ENCODE peak calls at places on chromosomes 2 and 18, in four cellular contexts. L is HCT116, J is DMS153, E is endothelial cell. A is an unnamed sample.

GRCh38 chr18:74654637-74655036 is 57.0 kb downstream of the ZNF407 start:
- DNase-seq in L (no peak), E (no peak), J (peak), A (peak)

GRCh38 chr18:30457156-30457555 is 585.4 kb downstream of the DSC3 start:
- DNase-seq in J (no peak), L (peak), E (no peak), A (no peak)

GRCh38 chr18:9017170-9017899 is 85.2 kb upstream of the NDUFV2 start:
- DNase-seq in J (no peak), L (peak), E (no peak), A (no peak)

GRCh38 chr2:63692002-63692606 is 103.3 kb downstream of the MDH1 start:
- DNase-seq in L (peak), J (peak), E (peak), A (peak)

GRCh38 chr2:106886916-106887758 is 1.2 kb upstream of the ST6GAL2 start:
- DNase-seq in J (peak), E (peak), L (no peak), A (peak)

GRCh38 chr2:112793449-112793978 is 9.2 kb upstream of the IL1A start:
- DNase-seq in J (no peak), E (no peak), L (no peak), A (no peak)

GRCh38 chr2:179302764-179303561 is 38.3 kb upstream of the SESTD1 start:
- DNase-seq in L (no peak), J (peak), E (no peak), A (no peak)

GRCh38 chr2:240134956-240135520 is 1.1 kb downstream of the COPS9 start:
- DNase-seq in J (no peak), L (no peak), E (no peak), A (no peak)

GRCh38 chr18:40313030-40313642 is 1641.9 kb upstream of the PIK3C3 start:
- DNase-seq in L (no peak), J (no peak), E (no peak), A (no peak)

GRCh38 chr18:75248426-75249191 is 38.0 kb downstream of the TSHZ1 start:
- DNase-seq in J (peak), L (no peak), E (no peak), A (peak)

GRCh38 chr2:180559766-180560165 is 420.6 kb upstream of the UBE2E3 start:
- DNase-seq in E (peak), L (no peak), J (no peak), A (no peak)

GRCh38 chr2:74513605-74514367 is 464 bp upstream of the TLX2 start:
- DNase-seq in L (no peak), E (no peak), J (no peak), A (no peak)

GRCh38 chr2:98560256-98560771 is 48.0 kb downstream of the COA5 start:
- DNase-seq in E (no peak), L (no peak), J (no peak), A (no peak)

GRCh38 chr2:4354678-4355077 is 651.3 kb downstream of the DCDC2C start:
- DNase-seq in L (no peak), E (peak), J (no peak), A (no peak)

GRCh38 chr2:95526360-95527341 is 42.1 kb upstream of the TRIM43B start:
- DNase-seq in E (peak), J (peak), L (peak), A (peak)

GRCh38 chr2:109148347-109148746 is 19.3 kb downstream of the SH3RF3 start:
- DNase-seq in J (no peak), L (no peak), E (no peak), A (no peak)

GRCh38 chr2:187718092-187718491 is 163.9 kb upstream of the TFPI start:
- DNase-seq in L (no peak), J (no peak), E (no peak), A (no peak)

GRCh38 chr2:25201265-25201664 is 32.9 kb upstream of the POMC start:
- DNase-seq in E (no peak), J (no peak), L (peak), A (no peak)

GRCh38 chr2:240643093-240643810 is 18.0 kb downstream of the GPR35 start:
- DNase-seq in J (no peak), L (no peak), E (no peak), A (no peak)